ENCODE peak calls at places on chromosome 13, in five cellular contexts. One of them, this sample, is unnamed.

GRCh38 chr13:50016421-50016820 is 1.2 kb downstream of the KCNRG start:
- DNase-seq in endodermal cell: no peak
- DNase-seq in activated CD4-positive, alpha-beta T cell treated with anti-CD3 and anti-CD28 coated beads, Interleukin-2, amount 50 U/mL, for 1 hour: no peak
- DNase-seq in lower leg skin: no peak
- DNase-seq in HEK293T: no peak
- DNase-seq in this sample: no peak

GRCh38 chr13:47999973-48000372 is 1.1 kb downstream of the SUCLA2 start:
- DNase-seq in endodermal cell: no peak
- DNase-seq in activated CD4-positive, alpha-beta T cell treated with anti-CD3 and anti-CD28 coated beads, Interleukin-2, amount 50 U/mL, for 1 hour: no peak
- DNase-seq in lower leg skin: no peak
- DNase-seq in HEK293T: no peak
- DNase-seq in this sample: no peak

GRCh38 chr13:51645154-51645650 is 60.9 kb downstream of the WDFY2 start:
- DNase-seq in endodermal cell: no peak
- DNase-seq in lower leg skin: no peak
- DNase-seq in activated CD4-positive, alpha-beta T cell treated with anti-CD3 and anti-CD28 coated beads, Interleukin-2, amount 50 U/mL, for 1 hour: peak; percentile 10
- DNase-seq in HEK293T: no peak
- DNase-seq in this sample: no peak

GRCh38 chr13:36357692-36358091 is 11.5 kb upstream of the SPART start:
- DNase-seq in HEK293T: no peak
- DNase-seq in endodermal cell: no peak
- DNase-seq in activated CD4-positive, alpha-beta T cell treated with anti-CD3 and anti-CD28 coated beads, Interleukin-2, amount 50 U/mL, for 1 hour: no peak
- DNase-seq in lower leg skin: peak; percentile 46
- DNase-seq in this sample: no peak

GRCh38 chr13:25679154-25679553 is 307.4 kb downstream of the ATP8A2 start:
- DNase-seq in endodermal cell: no peak
- DNase-seq in lower leg skin: no peak
- DNase-seq in activated CD4-positive, alpha-beta T cell treated with anti-CD3 and anti-CD28 coated beads, Interleukin-2, amount 50 U/mL, for 1 hour: no peak
- DNase-seq in HEK293T: no peak
- DNase-seq in this sample: no peak

GRCh38 chr13:45341799-45342584 is 1.0 kb upstream of the TPT1 start:
- DNase-seq in lower leg skin: peak; percentile 79
- DNase-seq in HEK293T: peak; percentile 32
- DNase-seq in activated CD4-positive, alpha-beta T cell treated with anti-CD3 and anti-CD28 coated beads, Interleukin-2, amount 50 U/mL, for 1 hour: no peak
- DNase-seq in endodermal cell: no peak
- DNase-seq in this sample: no peak

GRCh38 chr13:21435710-21436151 is 23.4 kb downstream of the ZDHHC20 start:
- DNase-seq in HEK293T: no peak
- DNase-seq in lower leg skin: peak; percentile 79
- DNase-seq in activated CD4-positive, alpha-beta T cell treated with anti-CD3 and anti-CD28 coated beads, Interleukin-2, amount 50 U/mL, for 1 hour: peak; percentile 34
- DNase-seq in endodermal cell: no peak
- DNase-seq in this sample: no peak

GRCh38 chr13:43730642-43731041 is 56.1 kb downstream of the ENOX1 start:
- DNase-seq in endodermal cell: no peak
- DNase-seq in lower leg skin: no peak
- DNase-seq in activated CD4-positive, alpha-beta T cell treated with anti-CD3 and anti-CD28 coated beads, Interleukin-2, amount 50 U/mL, for 1 hour: no peak
- DNase-seq in HEK293T: no peak
- DNase-seq in this sample: peak; percentile 2

GRCh38 chr13:46797468-46798237 is 692 bp upstream of the ESD start:
- DNase-seq in endodermal cell: no peak
- DNase-seq in HEK293T: no peak
- DNase-seq in lower leg skin: no peak
- DNase-seq in activated CD4-positive, alpha-beta T cell treated with anti-CD3 and anti-CD28 coated beads, Interleukin-2, amount 50 U/mL, for 1 hour: no peak
- DNase-seq in this sample: no peak